ENCODE peak calls at places on chromosomes 12 and 14, in nine cellular contexts. Q is sigmoid colon, W is uterus, O is cardiac muscle cell, L is mesendoderm, S is K562, V is GM23338, Z is GM23248, T is A549. B is an unnamed sample.

GRCh38 chr12:23944067-23944466 is 5.4 kb downstream of the SOX5 start:
- DNase-seq in Q (no peak), Z (no peak), L (peak), T (no peak), V (peak), O (peak), S (no peak), W (no peak), B (no peak)

GRCh38 chr14:103418508-103418818 is 33.2 kb downstream of the MARK3 start:
- DNase-seq in W (no peak), Z (peak), Q (no peak), L (peak), V (no peak), T (no peak), O (no peak), S (peak), B (no peak)

GRCh38 chr14:52918486-52918885 is 32.4 kb downstream of the FERMT2 start:
- DNase-seq in W (no peak), S (no peak), T (no peak), L (no peak), O (no peak), Z (peak), Q (no peak), V (no peak), B (peak)

GRCh38 chr14:54697806-54698205 is 130.9 kb downstream of the SAMD4A start:
- DNase-seq in V (no peak), L (peak), Z (no peak), O (no peak), W (no peak), Q (no peak), S (no peak), T (no peak), B (no peak)

GRCh38 chr14:68157971-68158371 is 338.4 kb downstream of the RAD51B start:
- DNase-seq in O (no peak), L (no peak), Z (peak), V (no peak), S (no peak), Q (no peak), W (no peak), T (no peak), B (no peak)

GRCh38 chr14:68510201-68510600 is 282.7 kb downstream of the ZFP36L1 start:
- DNase-seq in W (peak), Q (peak), V (no peak), Z (peak), O (peak), S (no peak), T (no peak), L (no peak), B (no peak)

GRCh38 chr14:50550294-50550693 is 9.7 kb upstream of the ATL1 start:
- DNase-seq in T (no peak), S (no peak), Z (no peak), Q (no peak), W (no peak), V (no peak), L (no peak), O (no peak), B (no peak)

GRCh38 chr14:65408113-65408512 is 4.4 kb upstream of the FUT8 start:
- DNase-seq in O (no peak), S (no peak), V (no peak), W (no peak), L (no peak), Z (no peak), T (no peak), Q (no peak), B (no peak)

GRCh38 chr12:47509398-47509851 is 196.4 kb downstream of the RPAP3 start:
- DNase-seq in L (no peak), Z (peak), T (no peak), V (no peak), O (peak), S (no peak), W (no peak), Q (no peak), B (peak)

GRCh38 chr12:92002673-92003382 is 142.8 kb downstream of the BTG1 start:
- DNase-seq in Z (peak), O (peak), S (peak), Q (no peak), L (no peak), W (no peak), V (no peak), T (no peak), B (no peak)

GRCh38 chr12:49562233-49562632 is 5.7 kb downstream of the MCRS1 start:
- DNase-seq in L (no peak), W (no peak), T (no peak), O (no peak), Q (no peak), V (no peak), S (no peak), Z (no peak), B (no peak)

DNA sequence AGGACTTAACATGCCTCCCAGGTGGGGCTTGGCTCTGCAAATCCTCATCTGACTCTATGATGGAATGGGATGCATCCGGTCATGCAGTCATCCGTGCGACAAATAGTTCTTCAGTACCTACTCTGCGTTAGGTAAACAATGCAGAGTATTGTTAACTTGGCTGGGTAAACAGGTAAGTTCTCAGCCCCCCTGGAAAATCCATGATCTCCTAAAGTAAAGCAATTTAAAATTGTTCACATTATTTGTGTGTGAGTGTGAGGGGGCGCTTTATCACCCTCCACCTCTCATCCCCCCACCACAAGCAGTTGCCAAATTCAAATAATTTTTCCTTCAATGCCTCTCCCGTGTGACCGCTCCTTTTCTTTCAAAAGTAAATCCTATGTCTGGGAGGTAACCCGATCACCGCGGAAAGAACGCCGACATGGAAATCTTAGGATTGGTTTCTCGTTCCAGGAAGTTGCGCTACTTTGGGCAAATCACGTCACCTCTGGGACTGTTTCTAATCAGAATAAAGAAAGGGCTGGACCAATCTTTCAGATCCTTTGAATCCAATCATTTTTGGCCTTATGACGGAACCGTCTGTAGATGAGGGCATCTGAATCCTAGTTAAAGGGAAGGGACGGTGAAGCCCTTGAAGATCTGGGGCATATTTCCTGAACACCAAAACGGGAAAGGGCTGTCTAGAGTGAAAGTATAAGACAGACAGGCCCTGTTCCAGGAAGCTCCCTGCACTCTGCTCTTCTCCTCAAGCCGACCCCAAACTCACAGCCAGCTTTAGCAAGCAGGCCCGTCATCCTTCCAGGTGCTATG is 44.0 kb upstream of the SINHCAF start:
- DNase-seq in S (no peak), T (no peak), Z (peak), W (peak), O (peak), V (peak), L (peak), Q (peak), B (no peak)
- H3K27ac ChIP-seq in S (no peak), T (no peak), Z (no peak), W (peak), O (peak), V (peak), L (peak), Q (peak), B (peak)

DNA sequence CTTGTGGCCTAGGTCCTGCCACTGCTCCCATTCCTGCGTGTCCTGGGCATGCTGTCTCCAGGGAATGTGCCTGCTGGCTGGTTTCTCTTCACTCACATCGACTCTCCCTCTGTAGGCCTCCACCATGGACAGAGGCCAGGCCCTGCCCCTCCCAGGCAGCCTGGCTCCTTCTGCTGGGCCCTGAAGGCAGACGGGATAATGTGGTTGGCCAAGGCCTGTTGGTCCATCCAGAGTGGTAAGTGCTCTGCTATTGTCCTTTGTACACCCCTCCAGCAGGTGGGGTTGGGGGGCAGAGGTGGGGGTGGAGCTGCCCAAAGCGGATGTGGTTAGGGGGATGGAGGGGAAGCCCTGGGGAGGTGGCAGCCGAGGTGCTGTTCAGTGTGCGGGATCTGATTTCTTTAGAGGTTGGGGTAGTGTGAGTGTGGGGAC is 9.5 kb upstream of the NR4A1 start:
- DNase-seq in L (peak), S (peak), T (no peak), Q (peak), W (no peak), V (peak), Z (peak), O (peak), B (no peak)
- H3K27ac ChIP-seq in L (no peak), S (no peak), T (no peak), Q (peak), W (peak), V (no peak), Z (no peak), O (no peak), B (no peak)

DNA sequence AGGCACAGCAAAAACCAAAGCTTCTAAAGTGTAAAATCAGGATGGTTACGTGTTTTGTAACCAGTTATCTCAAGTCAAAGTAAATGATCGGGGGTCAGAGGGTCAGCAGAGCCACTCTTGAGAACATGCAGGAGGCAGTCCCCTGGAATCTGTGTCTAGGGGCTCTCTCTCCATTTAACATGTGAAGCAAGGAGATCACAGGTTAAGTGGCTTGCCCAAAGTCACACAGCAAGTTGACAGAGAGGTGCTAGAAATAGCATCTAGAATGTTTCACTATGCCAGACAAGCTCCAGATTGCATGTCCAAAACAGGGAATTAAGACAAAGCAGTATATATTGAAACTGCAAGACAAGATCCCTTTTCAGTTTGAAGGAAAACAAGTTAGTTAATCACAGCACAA is 33.4 kb downstream of the PPTC7 start:
- DNase-seq in W (no peak), O (peak), L (no peak), T (no peak), Z (no peak), V (no peak), S (no peak), Q (no peak), B (no peak)
- H3K27ac ChIP-seq in W (peak), O (peak), L (no peak), T (no peak), Z (no peak), V (no peak), S (no peak), Q (peak), B (no peak)

GRCh38 chr12:113224955-113225354 is 3.7 kb downstream of the TPCN1 start:
- DNase-seq in Z (no peak), W (no peak), L (no peak), Q (no peak), O (no peak), S (no peak), T (no peak), V (no peak), B (no peak)

GRCh38 chr12:113220593-113221180 is 577 bp upstream of the TPCN1 start:
- DNase-seq in V (peak), W (no peak), O (no peak), T (peak), L (no peak), Z (peak), Q (no peak), S (no peak), B (no peak)

GRCh38 chr12:113221997-113222729 is 899 bp downstream of the TPCN1 start:
- DNase-seq in L (no peak), Z (no peak), T (peak), O (no peak), V (no peak), Q (no peak), S (no peak), W (no peak), B (no peak)

GRCh38 chr12:113222730-113223531 is 1.7 kb downstream of the TPCN1 start:
- DNase-seq in S (no peak), V (peak), T (peak), W (peak), O (no peak), Z (peak), L (no peak), Q (peak), B (no peak)

GRCh38 chr12:113221181-113221996 is at the start of gene TPCN1:
- DNase-seq in Z (peak), L (peak), T (peak), V (peak), S (peak), O (peak), Q (peak), W (peak), B (peak)
- H3K27ac ChIP-seq in Z (peak), L (peak), T (peak), V (no peak), S (peak), O (peak), Q (peak), W (peak), B (peak)

GRCh38 chr14:79705126-79705894 is 506.0 kb downstream of the DIO2 start:
- DNase-seq in Z (no peak), O (peak), Q (no peak), T (no peak), L (no peak), S (no peak), W (no peak), V (no peak), B (no peak)
- H3K27ac ChIP-seq in Z (no peak), O (no peak), Q (no peak), T (no peak), L (no peak), S (no peak), W (no peak), V (no peak), B (no peak)

GRCh38 chr12:9935026-9935425 is 2.9 kb upstream of the CLEC2A start:
- DNase-seq in Q (no peak), T (no peak), Z (no peak), L (peak), S (no peak), V (no peak), O (no peak), W (no peak), B (no peak)
- H3K27ac ChIP-seq in Q (no peak), T (no peak), Z (no peak), L (no peak), S (no peak), V (no peak), O (no peak), W (no peak), B (no peak)

GRCh38 chr12:24947541-24948451 is 1.1 kb downstream of the BCAT1 start:
- DNase-seq in L (peak), Q (no peak), W (no peak), V (peak), S (no peak), O (no peak), Z (peak), T (no peak), B (no peak)
- H3K27ac ChIP-seq in L (peak), Q (no peak), W (peak), V (peak), S (peak), O (no peak), Z (peak), T (peak), B (no peak)

GRCh38 chr12:54051081-54051912 is 2.3 kb upstream of the HOXC4 start:
- DNase-seq in V (no peak), Q (no peak), L (no peak), Z (peak), S (no peak), T (no peak), O (no peak), W (no peak), B (no peak)

GRCh38 chr12:54054442-54055332 is 1.1 kb downstream of the HOXC4 start:
- DNase-seq in Z (peak), V (no peak), T (no peak), S (no peak), W (no peak), Q (no peak), O (no peak), L (no peak), B (no peak)

GRCh38 chr12:54053625-54054441 is at the start of gene HOXC4:
- DNase-seq in L (no peak), S (no peak), V (no peak), O (no peak), Q (no peak), W (no peak), Z (peak), T (peak), B (no peak)

GRCh38 chr12:54051916-54052744 is 1.5 kb upstream of the HOXC4 start:
- DNase-seq in T (no peak), W (no peak), O (no peak), Q (no peak), V (no peak), Z (no peak), S (no peak), L (no peak), B (no peak)

DNA sequence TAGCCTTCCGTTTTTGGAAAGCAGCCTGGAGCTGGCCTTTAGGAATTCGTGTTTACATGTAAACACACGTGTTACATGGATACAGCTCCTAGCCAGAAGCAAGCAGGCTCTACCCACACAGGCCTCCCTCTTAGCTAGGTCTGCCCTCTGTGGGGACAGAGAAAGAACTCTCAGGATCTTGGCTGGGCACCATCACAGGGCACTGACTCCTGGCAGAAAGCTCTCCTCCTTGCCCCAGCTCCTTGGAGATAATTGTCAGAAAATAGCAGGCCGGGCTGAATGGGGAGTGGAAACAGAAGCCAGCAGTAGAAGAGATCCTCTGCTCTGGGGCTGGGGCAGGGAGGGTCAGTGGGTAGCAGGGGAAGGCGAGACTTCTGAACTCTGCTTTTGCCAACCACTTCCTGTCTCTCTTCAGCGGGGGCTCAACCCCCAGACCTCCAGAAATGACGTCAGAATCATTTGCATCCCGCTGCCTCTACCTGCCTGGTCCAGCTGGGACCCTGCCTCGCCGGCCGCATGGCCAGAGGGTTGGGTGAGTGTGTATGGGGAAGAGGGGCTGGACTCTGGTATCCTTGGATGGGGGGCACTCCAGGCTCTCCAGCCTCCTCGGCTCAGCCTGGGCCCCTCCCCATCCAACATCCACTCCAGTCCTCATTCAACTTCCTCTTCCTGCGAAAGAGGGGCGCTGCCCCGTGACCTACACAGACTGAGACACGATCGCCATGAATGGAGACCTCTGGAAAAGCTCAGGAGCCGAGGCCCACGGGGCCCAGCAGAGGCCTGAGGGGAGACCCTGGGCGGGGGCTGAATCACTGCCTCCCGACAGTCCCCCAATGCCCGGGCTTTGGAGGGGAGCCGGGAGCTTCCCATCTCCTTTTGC is 650 bp upstream of the HOXC4 start:
- DNase-seq in S (no peak), T (peak), Z (peak), W (no peak), L (peak), V (no peak), Q (no peak), O (no peak), B (no peak)
- H3K27ac ChIP-seq in S (no peak), T (peak), Z (peak), W (no peak), L (no peak), V (no peak), Q (peak), O (no peak), B (no peak)

GRCh38 chr14:72643317-72643801 is 250.5 kb downstream of the DPF3 start:
- DNase-seq in T (peak), S (no peak), V (no peak), W (no peak), Q (no peak), O (no peak), L (peak), Z (peak), B (peak)
- H3K27ac ChIP-seq in T (peak), S (no peak), V (no peak), W (no peak), Q (no peak), O (no peak), L (no peak), Z (peak), B (peak)